ENCODE peak calls at places on chromosomes 11 and 22, in eight cellular contexts. X is fibroblast of lung; P is uterus; K is mesendoderm; R is HEK293T; D is effector CD8-positive, alpha-beta T cell; B is NAMALWA; E is NCI-H1417. S is an unnamed sample.

GRCh38 chr11:18727499-18728236 is 1.7 kb upstream of the IGSF22 start:
- DNase-seq in P (peak), B (peak), D (peak), X (peak), R (peak), E (peak), K (peak), S (peak)

GRCh38 chr11:67415501-67416304 is at the start of gene CARNS1:
- DNase-seq in X (no peak), B (no peak), E (peak), P (no peak), K (peak), D (no peak), R (no peak), S (no peak)

GRCh38 chr11:68038718-68039525 is at the start of gene TCIRG1:
- DNase-seq in E (no peak), X (peak), P (peak), R (peak), D (peak), B (peak), K (peak), S (peak)

GRCh38 chr11:56331861-56332491 is 13.9 kb upstream of the OR8K1 start:
- DNase-seq in P (no peak), D (no peak), B (no peak), E (no peak), R (no peak), K (no peak), X (no peak), S (no peak)

GRCh38 chr11:95507794-95508193 is 276.8 kb upstream of the SESN3 start:
- DNase-seq in P (no peak), R (no peak), E (no peak), X (no peak), D (no peak), K (no peak), B (peak), S (no peak)

GRCh38 chr11:130189492-130190210 is 30.1 kb downstream of the ST14 start:
- DNase-seq in X (no peak), R (no peak), B (no peak), D (no peak), K (no peak), E (no peak), P (no peak), S (no peak)

GRCh38 chr11:72703281-72704008 is 29.2 kb upstream of the PDE2A start:
- DNase-seq in E (no peak), D (no peak), P (peak), X (peak), K (no peak), R (no peak), B (no peak), S (no peak)

GRCh38 chr22:31286360-31287255 is 5.7 kb downstream of the PIK3IP1 start:
- DNase-seq in R (no peak), D (peak), E (no peak), X (no peak), K (no peak), P (no peak), B (peak), S (peak)

GRCh38 chr22:37162221-37163095 is 12.7 kb upstream of the IL2RB start:
- DNase-seq in X (no peak), E (no peak), R (no peak), B (peak), K (no peak), P (no peak), D (peak), S (peak)

GRCh38 chr11:86802601-86803051 is 2.3 kb downstream of the PRSS23 start:
- DNase-seq in P (no peak), E (peak), K (peak), B (peak), X (peak), R (peak), D (no peak), S (peak)